ENCODE peak calls at places on chromosomes 1 and 21, in ten cellular contexts. One of them, this sample, is unnamed.

GRCh38 chr21:32335601-32336575 is 37.2 kb downstream of the MRAP start:
- DNase-seq in WTC11: no peak
- DNase-seq in Daoy: no peak
- DNase-seq in AG20443: peak; percentile 73
- DNase-seq in germinal center: no peak
- DNase-seq in T1000: no peak
- DNase-seq in NCI-H1105: no peak
- DNase-seq in GM12891: no peak
- DNase-seq in KG1: no peak
- DNase-seq in RCC 7860: no peak
- DNase-seq in this sample: no peak

GRCh38 chr1:107093385-107093784 is 36.9 kb downstream of the PRMT6 start:
- DNase-seq in T1000: no peak
- DNase-seq in NCI-H1105: no peak
- DNase-seq in WTC11: no peak
- DNase-seq in GM12891: no peak
- DNase-seq in RCC 7860: peak; percentile 34
- DNase-seq in Daoy: peak; percentile 56
- DNase-seq in germinal center: no peak
- DNase-seq in KG1: no peak
- DNase-seq in AG20443: no peak
- DNase-seq in this sample: peak; percentile 28

GRCh38 chr1:1352784-1353388 is 3.7 kb upstream of the DVL1 start:
- DNase-seq in RCC 7860: no peak
- DNase-seq in WTC11: no peak
- DNase-seq in germinal center: peak; percentile 65
- DNase-seq in AG20443: no peak
- DNase-seq in NCI-H1105: no peak
- DNase-seq in KG1: no peak
- DNase-seq in GM12891: no peak
- DNase-seq in T1000: no peak
- DNase-seq in Daoy: no peak
- DNase-seq in this sample: no peak

GRCh38 chr1:235180916-235181315 is 19.9 kb upstream of the RBM34 start:
- DNase-seq in NCI-H1105: no peak
- DNase-seq in WTC11: no peak
- DNase-seq in RCC 7860: no peak
- DNase-seq in T1000: no peak
- DNase-seq in GM12891: no peak
- DNase-seq in KG1: no peak
- DNase-seq in Daoy: no peak
- DNase-seq in germinal center: no peak
- DNase-seq in AG20443: no peak
- DNase-seq in this sample: no peak

GRCh38 chr1:102580806-102581205 is 527.5 kb downstream of the COL11A1 start:
- DNase-seq in AG20443: no peak
- DNase-seq in RCC 7860: no peak
- DNase-seq in WTC11: no peak
- DNase-seq in T1000: no peak
- DNase-seq in GM12891: no peak
- DNase-seq in KG1: no peak
- DNase-seq in Daoy: no peak
- DNase-seq in NCI-H1105: no peak
- DNase-seq in germinal center: no peak
- DNase-seq in this sample: no peak

GRCh38 chr1:10109372-10109771 is 76.6 kb downstream of the UBE4B start:
- DNase-seq in T1000: no peak
- DNase-seq in KG1: no peak
- DNase-seq in AG20443: no peak
- DNase-seq in Daoy: no peak
- DNase-seq in GM12891: no peak
- DNase-seq in WTC11: no peak
- DNase-seq in RCC 7860: no peak
- DNase-seq in NCI-H1105: no peak
- DNase-seq in germinal center: no peak
- DNase-seq in this sample: no peak

GRCh38 chr1:107277022-107277421 is 136.2 kb downstream of the NTNG1 start:
- DNase-seq in AG20443: peak; percentile 66
- DNase-seq in Daoy: peak; percentile 47
- DNase-seq in RCC 7860: peak; percentile 27
- DNase-seq in KG1: no peak
- DNase-seq in T1000: no peak
- DNase-seq in WTC11: peak; percentile 46
- DNase-seq in germinal center: peak; percentile 3
- DNase-seq in NCI-H1105: peak; percentile 5
- DNase-seq in GM12891: no peak
- DNase-seq in this sample: peak; percentile 60

GRCh38 chr1:92419642-92420041 is 67.1 kb downstream of the GFI1 start:
- DNase-seq in AG20443: no peak
- DNase-seq in KG1: no peak
- DNase-seq in T1000: no peak
- DNase-seq in GM12891: no peak
- DNase-seq in Daoy: no peak
- DNase-seq in RCC 7860: no peak
- DNase-seq in NCI-H1105: no peak
- DNase-seq in germinal center: no peak
- DNase-seq in WTC11: no peak
- DNase-seq in this sample: no peak

GRCh38 chr1:58460469-58460868 is 86.1 kb downstream of the OMA1 start:
- DNase-seq in Daoy: peak; percentile 14
- DNase-seq in germinal center: no peak
- DNase-seq in WTC11: no peak
- DNase-seq in NCI-H1105: no peak
- DNase-seq in T1000: no peak
- DNase-seq in KG1: no peak
- DNase-seq in AG20443: peak; percentile 31
- DNase-seq in RCC 7860: no peak
- DNase-seq in GM12891: no peak
- DNase-seq in this sample: no peak

GRCh38 chr21:45534591-45535331 is 7.5 kb downstream of the SLC19A1 start:
- DNase-seq in WTC11: peak; percentile 6
- DNase-seq in AG20443: no peak
- DNase-seq in germinal center: no peak
- DNase-seq in T1000: no peak
- DNase-seq in Daoy: no peak
- DNase-seq in NCI-H1105: peak; percentile 4
- DNase-seq in GM12891: no peak
- DNase-seq in RCC 7860: no peak
- DNase-seq in KG1: no peak
- DNase-seq in this sample: no peak

GRCh38 chr1:202311880-202312635 is 29.7 kb downstream of the UBE2T start:
- DNase-seq in Daoy: peak; percentile 39
- DNase-seq in KG1: no peak
- DNase-seq in RCC 7860: no peak
- DNase-seq in AG20443: no peak
- DNase-seq in WTC11: no peak
- DNase-seq in germinal center: no peak
- DNase-seq in GM12891: no peak
- DNase-seq in T1000: no peak
- DNase-seq in NCI-H1105: peak; percentile 11
- DNase-seq in this sample: peak; percentile 49

GRCh38 chr1:12152106-12152891 is 14.5 kb upstream of the TNFRSF1B start:
- DNase-seq in T1000: no peak
- DNase-seq in germinal center: peak; percentile 89
- DNase-seq in Daoy: no peak
- DNase-seq in AG20443: no peak
- DNase-seq in NCI-H1105: no peak
- DNase-seq in RCC 7860: no peak
- DNase-seq in WTC11: no peak
- DNase-seq in KG1: no peak
- DNase-seq in GM12891: peak; percentile 53
- DNase-seq in this sample: no peak

GRCh38 chr21:18772404-18772803 is 368.8 kb upstream of the TMPRSS15 start:
- DNase-seq in GM12891: no peak
- DNase-seq in AG20443: no peak
- DNase-seq in Daoy: peak; percentile 48
- DNase-seq in NCI-H1105: no peak
- DNase-seq in RCC 7860: peak; percentile 20
- DNase-seq in KG1: no peak
- DNase-seq in germinal center: no peak
- DNase-seq in WTC11: no peak
- DNase-seq in T1000: no peak
- DNase-seq in this sample: no peak

GRCh38 chr1:22763479-22764200 is 53.0 kb downstream of the EPHB2 start:
- DNase-seq in RCC 7860: no peak
- DNase-seq in germinal center: no peak
- DNase-seq in WTC11: no peak
- DNase-seq in GM12891: peak; percentile 64
- DNase-seq in AG20443: no peak
- DNase-seq in NCI-H1105: no peak
- DNase-seq in KG1: no peak
- DNase-seq in Daoy: no peak
- DNase-seq in T1000: no peak
- DNase-seq in this sample: peak; percentile 29

GRCh38 chr1:24857528-24858133 is 72.4 kb downstream of the RUNX3 start:
- DNase-seq in RCC 7860: no peak
- DNase-seq in GM12891: no peak
- DNase-seq in Daoy: no peak
- DNase-seq in AG20443: no peak
- DNase-seq in KG1: no peak
- DNase-seq in WTC11: no peak
- DNase-seq in NCI-H1105: no peak
- DNase-seq in T1000: no peak
- DNase-seq in germinal center: no peak
- DNase-seq in this sample: no peak

GRCh38 chr1:61659061-61659460 is 65.9 kb downstream of the TM2D1 start:
- DNase-seq in RCC 7860: no peak
- DNase-seq in Daoy: no peak
- DNase-seq in GM12891: no peak
- DNase-seq in KG1: no peak
- DNase-seq in AG20443: no peak
- DNase-seq in NCI-H1105: no peak
- DNase-seq in germinal center: no peak
- DNase-seq in T1000: no peak
- DNase-seq in WTC11: no peak
- DNase-seq in this sample: no peak

GRCh38 chr1:93080424-93080823 is 1.3 kb downstream of the MTF2 start:
- DNase-seq in NCI-H1105: peak; percentile 29
- DNase-seq in Daoy: peak; percentile 62
- DNase-seq in KG1: peak; percentile 30
- DNase-seq in AG20443: peak; percentile 36
- DNase-seq in WTC11: no peak
- DNase-seq in RCC 7860: peak; percentile 78
- DNase-seq in T1000: no peak
- DNase-seq in germinal center: peak; percentile 79
- DNase-seq in GM12891: peak; percentile 15
- DNase-seq in this sample: peak; percentile 79

GRCh38 chr1:65148548-65149390 is 766 bp downstream of the AK4 start:
- DNase-seq in T1000: peak; percentile 57
- DNase-seq in GM12891: peak; percentile 43
- DNase-seq in WTC11: peak; percentile 71
- DNase-seq in Daoy: peak; percentile 71
- DNase-seq in NCI-H1105: peak; percentile 57
- DNase-seq in KG1: peak; percentile 38
- DNase-seq in AG20443: peak; percentile 79
- DNase-seq in germinal center: peak; percentile 6
- DNase-seq in RCC 7860: peak; percentile 51
- DNase-seq in this sample: peak; percentile 80

GRCh38 chr21:43643193-43643592 is 16.1 kb downstream of the HSF2BP start:
- DNase-seq in germinal center: no peak
- DNase-seq in T1000: no peak
- DNase-seq in KG1: no peak
- DNase-seq in RCC 7860: no peak
- DNase-seq in WTC11: no peak
- DNase-seq in GM12891: no peak
- DNase-seq in AG20443: no peak
- DNase-seq in NCI-H1105: no peak
- DNase-seq in Daoy: no peak
- DNase-seq in this sample: no peak

GRCh38 chr1:20430355-20431290 is 55.4 kb downstream of the CAMK2N1 start:
- DNase-seq in AG20443: peak; percentile 60
- DNase-seq in WTC11: peak; percentile 85
- DNase-seq in germinal center: peak; percentile 64
- DNase-seq in GM12891: peak; percentile 58
- DNase-seq in Daoy: peak; percentile 61
- DNase-seq in KG1: peak; percentile 2
- DNase-seq in T1000: no peak
- DNase-seq in NCI-H1105: peak; percentile 55
- DNase-seq in RCC 7860: no peak
- DNase-seq in this sample: peak; percentile 37

GRCh38 chr1:2548068-2548589 is 8.0 kb upstream of the TNFRSF14 start:
- DNase-seq in WTC11: peak; percentile 87
- DNase-seq in T1000: peak; percentile 63
- DNase-seq in germinal center: peak; percentile 83
- DNase-seq in Daoy: peak; percentile 83
- DNase-seq in AG20443: peak; percentile 87
- DNase-seq in KG1: peak; percentile 41
- DNase-seq in GM12891: peak; percentile 70
- DNase-seq in RCC 7860: peak; percentile 44
- DNase-seq in NCI-H1105: peak; percentile 55
- DNase-seq in this sample: peak; percentile 86

GRCh38 chr1:227778401-227778947 is 37.0 kb upstream of the PRSS38 start:
- DNase-seq in Daoy: peak; percentile 32
- DNase-seq in WTC11: no peak
- DNase-seq in RCC 7860: peak; percentile 78
- DNase-seq in GM12891: no peak
- DNase-seq in NCI-H1105: no peak
- DNase-seq in KG1: no peak
- DNase-seq in germinal center: no peak
- DNase-seq in T1000: no peak
- DNase-seq in AG20443: peak; percentile 84
- DNase-seq in this sample: peak; percentile 69

GRCh38 chr1:156177918-156178654 is 15.8 kb upstream of the SLC25A44 start:
- DNase-seq in AG20443: no peak
- DNase-seq in germinal center: no peak
- DNase-seq in RCC 7860: no peak
- DNase-seq in WTC11: no peak
- DNase-seq in KG1: no peak
- DNase-seq in Daoy: no peak
- DNase-seq in T1000: no peak
- DNase-seq in NCI-H1105: no peak
- DNase-seq in GM12891: no peak
- DNase-seq in this sample: no peak

GRCh38 chr1:160858127-160858909 is 4.4 kb downstream of the CD244 start:
- DNase-seq in GM12891: no peak
- DNase-seq in KG1: peak; percentile 13
- DNase-seq in RCC 7860: no peak
- DNase-seq in Daoy: no peak
- DNase-seq in WTC11: no peak
- DNase-seq in AG20443: no peak
- DNase-seq in NCI-H1105: no peak
- DNase-seq in germinal center: no peak
- DNase-seq in T1000: no peak
- DNase-seq in this sample: no peak

GRCh38 chr1:113146242-113147072 is 73.5 kb downstream of the LRIG2 start:
- DNase-seq in GM12891: no peak
- DNase-seq in T1000: no peak
- DNase-seq in Daoy: peak; percentile 73
- DNase-seq in KG1: no peak
- DNase-seq in AG20443: no peak
- DNase-seq in NCI-H1105: no peak
- DNase-seq in germinal center: no peak
- DNase-seq in WTC11: no peak
- DNase-seq in RCC 7860: no peak
- DNase-seq in this sample: no peak

GRCh38 chr1:93588206-93588605 is 93.4 kb downstream of the BCAR3 start:
- DNase-seq in T1000: no peak
- DNase-seq in NCI-H1105: no peak
- DNase-seq in GM12891: no peak
- DNase-seq in WTC11: no peak
- DNase-seq in Daoy: no peak
- DNase-seq in AG20443: no peak
- DNase-seq in RCC 7860: no peak
- DNase-seq in germinal center: no peak
- DNase-seq in KG1: peak; percentile 33
- DNase-seq in this sample: peak; percentile 43

GRCh38 chr1:59686170-59686569 is 128.6 kb upstream of the HOOK1 start:
- DNase-seq in RCC 7860: no peak
- DNase-seq in WTC11: no peak
- DNase-seq in NCI-H1105: peak; percentile 75
- DNase-seq in AG20443: no peak
- DNase-seq in KG1: no peak
- DNase-seq in T1000: no peak
- DNase-seq in germinal center: no peak
- DNase-seq in GM12891: no peak
- DNase-seq in Daoy: no peak
- DNase-seq in this sample: no peak

GRCh38 chr21:17819878-17820232 is 699 bp upstream of the C21orf91 start:
- DNase-seq in AG20443: no peak
- DNase-seq in Daoy: no peak
- DNase-seq in NCI-H1105: peak; percentile 59
- DNase-seq in GM12891: peak; percentile 15
- DNase-seq in germinal center: peak; percentile 70
- DNase-seq in RCC 7860: no peak
- DNase-seq in WTC11: no peak
- DNase-seq in KG1: peak; percentile 77
- DNase-seq in T1000: no peak
- DNase-seq in this sample: no peak